ENCODE peak calls at places on chromosomes 7 and 10, in eight cellular contexts. One of them, this sample, is unnamed.

GRCh38 chr7:929311-929711 is 25.2 kb downstream of the ADAP1 start:
- DNase-seq in lower leg skin: peak
- DNase-seq in sigmoid colon: peak
- DNase-seq in Peyer's patch: no peak
- DNase-seq in transverse colon: peak
- DNase-seq in NB4: no peak
- DNase-seq in tibial nerve: no peak
- DNase-seq in heart left ventricle: no peak
- DNase-seq in this sample: no peak

GRCh38 chr7:144494355-144494754 is 90.9 kb upstream of the NOBOX start:
- DNase-seq in lower leg skin: no peak
- DNase-seq in sigmoid colon: no peak
- DNase-seq in Peyer's patch: no peak
- DNase-seq in transverse colon: no peak
- DNase-seq in NB4: no peak
- DNase-seq in tibial nerve: no peak
- DNase-seq in heart left ventricle: no peak
- DNase-seq in this sample: no peak

GRCh38 chr10:35276918-35277317 is 59.4 kb upstream of the CCNY start:
- DNase-seq in lower leg skin: no peak
- DNase-seq in sigmoid colon: no peak
- DNase-seq in Peyer's patch: no peak
- DNase-seq in transverse colon: no peak
- DNase-seq in NB4: no peak
- DNase-seq in tibial nerve: no peak
- DNase-seq in heart left ventricle: no peak
- DNase-seq in this sample: no peak

GRCh38 chr10:49610015-49610734 is at the start of gene SLC18A3:
- DNase-seq in lower leg skin: peak
- DNase-seq in sigmoid colon: peak
- DNase-seq in Peyer's patch: peak
- DNase-seq in transverse colon: no peak
- DNase-seq in NB4: no peak
- DNase-seq in tibial nerve: no peak
- DNase-seq in heart left ventricle: no peak
- DNase-seq in this sample: no peak

GRCh38 chr10:84352251-84352842 is 24.0 kb downstream of the CCSER2 start:
- DNase-seq in lower leg skin: peak
- DNase-seq in sigmoid colon: peak
- DNase-seq in Peyer's patch: peak
- DNase-seq in transverse colon: peak
- DNase-seq in NB4: peak
- DNase-seq in tibial nerve: peak
- DNase-seq in heart left ventricle: peak
- DNase-seq in this sample: no peak

GRCh38 chr10:8811201-8811600 is 756.7 kb downstream of the GATA3 start:
- DNase-seq in lower leg skin: no peak
- DNase-seq in sigmoid colon: no peak
- DNase-seq in Peyer's patch: no peak
- DNase-seq in transverse colon: no peak
- DNase-seq in NB4: no peak
- DNase-seq in tibial nerve: no peak
- DNase-seq in heart left ventricle: no peak
- DNase-seq in this sample: no peak

GRCh38 chr7:68511281-68511680 is 1087.0 kb upstream of the AUTS2 start:
- DNase-seq in lower leg skin: peak
- DNase-seq in sigmoid colon: no peak
- DNase-seq in Peyer's patch: no peak
- DNase-seq in transverse colon: no peak
- DNase-seq in NB4: no peak
- DNase-seq in tibial nerve: no peak
- DNase-seq in heart left ventricle: no peak
- DNase-seq in this sample: no peak

GRCh38 chr7:72337822-72338167 is 74.3 kb downstream of the CALN1 start:
- DNase-seq in lower leg skin: no peak
- DNase-seq in sigmoid colon: no peak
- DNase-seq in Peyer's patch: no peak
- DNase-seq in transverse colon: no peak
- DNase-seq in NB4: no peak
- DNase-seq in tibial nerve: no peak
- DNase-seq in heart left ventricle: no peak
- DNase-seq in this sample: no peak

GRCh38 chr10:80158598-80159127 is 26.1 kb downstream of the PLAC9 start:
- DNase-seq in lower leg skin: peak
- DNase-seq in sigmoid colon: peak
- DNase-seq in Peyer's patch: peak
- DNase-seq in transverse colon: peak
- DNase-seq in NB4: peak
- DNase-seq in tibial nerve: peak
- DNase-seq in heart left ventricle: peak
- DNase-seq in this sample: peak
- TF ChIP-seq POLR2A in lower leg skin: no peak
- TF ChIP-seq POLR2A in sigmoid colon: no peak
- TF ChIP-seq POLR2A in Peyer's patch: no peak
- TF ChIP-seq POLR2A in transverse colon: no peak
- TF ChIP-seq POLR2A in NB4: no peak
- TF ChIP-seq POLR2A in tibial nerve: no peak
- TF ChIP-seq POLR2A in heart left ventricle: no peak
- TF ChIP-seq POLR2A in this sample: no peak

GRCh38 chr10:19762026-19762425 is 54.2 kb upstream of the PLXDC2 start:
- DNase-seq in lower leg skin: no peak
- DNase-seq in sigmoid colon: no peak
- DNase-seq in Peyer's patch: no peak
- DNase-seq in transverse colon: no peak
- DNase-seq in NB4: no peak
- DNase-seq in tibial nerve: no peak
- DNase-seq in heart left ventricle: no peak
- DNase-seq in this sample: no peak
- TF ChIP-seq POLR2A in lower leg skin: no peak
- TF ChIP-seq POLR2A in sigmoid colon: no peak
- TF ChIP-seq POLR2A in Peyer's patch: no peak
- TF ChIP-seq POLR2A in transverse colon: no peak
- TF ChIP-seq POLR2A in NB4: no peak
- TF ChIP-seq POLR2A in tibial nerve: no peak
- TF ChIP-seq POLR2A in heart left ventricle: no peak
- TF ChIP-seq POLR2A in this sample: no peak

GRCh38 chr10:44959243-44960097 is at the start of gene RASSF4:
- DNase-seq in lower leg skin: peak
- DNase-seq in sigmoid colon: peak
- DNase-seq in Peyer's patch: peak
- DNase-seq in transverse colon: peak
- DNase-seq in NB4: peak
- DNase-seq in tibial nerve: peak
- DNase-seq in heart left ventricle: peak
- DNase-seq in this sample: peak

GRCh38 chr10:44958897-44959242 is 732 bp upstream of the RASSF4 start:
- DNase-seq in lower leg skin: no peak
- DNase-seq in sigmoid colon: no peak
- DNase-seq in Peyer's patch: no peak
- DNase-seq in transverse colon: no peak
- DNase-seq in NB4: no peak
- DNase-seq in tibial nerve: no peak
- DNase-seq in heart left ventricle: no peak
- DNase-seq in this sample: no peak

GRCh38 chr10:44956717-44957706 is 2.6 kb upstream of the RASSF4 start:
- DNase-seq in lower leg skin: no peak
- DNase-seq in sigmoid colon: peak
- DNase-seq in Peyer's patch: no peak
- DNase-seq in transverse colon: no peak
- DNase-seq in NB4: no peak
- DNase-seq in tibial nerve: no peak
- DNase-seq in heart left ventricle: no peak
- DNase-seq in this sample: no peak

GRCh38 chr10:44960098-44960480 is 487 bp downstream of the RASSF4 start:
- DNase-seq in lower leg skin: no peak
- DNase-seq in sigmoid colon: no peak
- DNase-seq in Peyer's patch: no peak
- DNase-seq in transverse colon: no peak
- DNase-seq in NB4: no peak
- DNase-seq in tibial nerve: no peak
- DNase-seq in heart left ventricle: no peak
- DNase-seq in this sample: no peak

DNA sequence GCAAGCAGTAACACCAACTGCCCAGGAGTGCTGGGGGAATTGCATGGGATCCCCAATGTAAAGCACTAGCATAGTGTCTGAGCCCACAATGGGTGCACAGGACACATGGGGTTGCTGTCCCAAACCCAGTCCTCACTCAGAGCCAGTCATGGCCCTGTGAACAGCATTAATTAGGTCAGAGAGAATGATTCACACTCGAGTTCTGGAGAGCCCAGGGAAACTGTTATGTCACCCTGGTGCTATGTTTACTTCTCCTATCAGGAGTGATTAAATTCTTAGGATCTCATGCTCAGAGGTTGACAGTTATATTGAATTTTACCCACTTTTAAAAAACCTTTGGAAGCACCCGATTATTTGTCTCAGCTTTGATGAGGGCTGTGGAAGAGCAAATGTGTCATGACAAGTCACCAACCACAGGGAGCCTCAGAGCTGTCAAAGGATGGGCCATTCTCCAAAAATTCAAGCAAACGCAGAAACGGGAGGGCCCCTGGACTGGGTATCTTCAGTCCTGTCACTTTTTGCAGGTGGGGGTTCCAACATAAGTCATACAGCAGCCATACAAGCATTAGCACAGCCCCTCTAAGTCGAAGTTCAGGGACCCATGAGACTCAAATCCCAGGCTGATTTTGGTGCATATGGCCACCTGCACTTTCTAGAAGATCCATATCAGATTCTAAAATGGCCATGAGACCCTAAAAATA is 1.3 kb upstream of the RASSF4 start:
- DNase-seq in lower leg skin: peak
- DNase-seq in sigmoid colon: peak
- DNase-seq in Peyer's patch: peak
- DNase-seq in transverse colon: no peak
- DNase-seq in NB4: no peak
- DNase-seq in tibial nerve: no peak
- DNase-seq in heart left ventricle: peak
- DNase-seq in this sample: no peak
- TF ChIP-seq POLR2A in lower leg skin: no peak
- TF ChIP-seq POLR2A in sigmoid colon: no peak
- TF ChIP-seq POLR2A in Peyer's patch: no peak
- TF ChIP-seq POLR2A in transverse colon: no peak
- TF ChIP-seq POLR2A in NB4: no peak
- TF ChIP-seq POLR2A in tibial nerve: no peak
- TF ChIP-seq POLR2A in heart left ventricle: no peak
- TF ChIP-seq POLR2A in this sample: no peak

DNA sequence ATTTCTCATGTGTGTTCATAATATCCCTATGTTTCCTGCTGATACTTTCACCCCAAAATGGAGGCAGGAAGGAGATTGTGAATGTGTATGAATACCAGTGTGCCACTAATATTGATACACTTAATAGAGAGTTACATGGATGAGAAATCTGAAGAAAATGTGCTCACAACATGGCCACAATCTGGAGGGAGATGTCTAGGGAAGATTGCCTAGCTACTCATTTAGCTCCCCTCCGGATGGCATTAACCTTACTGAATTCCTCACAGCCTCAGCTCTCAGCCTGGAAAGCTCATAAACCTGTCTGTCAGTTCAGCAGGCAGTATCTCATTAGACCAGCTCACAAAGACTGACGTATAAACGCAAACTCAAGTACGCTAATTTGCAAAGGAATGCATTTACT is 23.4 kb upstream of the DMTF1 start:
- DNase-seq in lower leg skin: no peak
- DNase-seq in sigmoid colon: no peak
- DNase-seq in Peyer's patch: no peak
- DNase-seq in transverse colon: no peak
- DNase-seq in NB4: no peak
- DNase-seq in tibial nerve: no peak
- DNase-seq in heart left ventricle: no peak
- DNase-seq in this sample: no peak
- TF ChIP-seq POLR2A in lower leg skin: no peak
- TF ChIP-seq POLR2A in sigmoid colon: no peak
- TF ChIP-seq POLR2A in Peyer's patch: no peak
- TF ChIP-seq POLR2A in transverse colon: no peak
- TF ChIP-seq POLR2A in NB4: no peak
- TF ChIP-seq POLR2A in tibial nerve: no peak
- TF ChIP-seq POLR2A in heart left ventricle: no peak
- TF ChIP-seq POLR2A in this sample: no peak

GRCh38 chr10:63522129-63522687 is 1.0 kb downstream of the REEP3 start:
- DNase-seq in lower leg skin: no peak
- DNase-seq in sigmoid colon: no peak
- DNase-seq in Peyer's patch: peak
- DNase-seq in transverse colon: no peak
- DNase-seq in NB4: no peak
- DNase-seq in tibial nerve: no peak
- DNase-seq in heart left ventricle: no peak
- DNase-seq in this sample: no peak

GRCh38 chr10:63523015-63523414 is 1.8 kb downstream of the REEP3 start:
- DNase-seq in lower leg skin: no peak
- DNase-seq in sigmoid colon: no peak
- DNase-seq in Peyer's patch: no peak
- DNase-seq in transverse colon: no peak
- DNase-seq in NB4: no peak
- DNase-seq in tibial nerve: no peak
- DNase-seq in heart left ventricle: no peak
- DNase-seq in this sample: no peak

GRCh38 chr10:63520463-63521388 is 475 bp upstream of the REEP3 start:
- DNase-seq in lower leg skin: peak
- DNase-seq in sigmoid colon: peak
- DNase-seq in Peyer's patch: peak
- DNase-seq in transverse colon: peak
- DNase-seq in NB4: peak
- DNase-seq in tibial nerve: no peak
- DNase-seq in heart left ventricle: peak
- DNase-seq in this sample: peak

GRCh38 chr10:63518690-63519288 is 2.4 kb upstream of the REEP3 start:
- DNase-seq in lower leg skin: no peak
- DNase-seq in sigmoid colon: no peak
- DNase-seq in Peyer's patch: no peak
- DNase-seq in transverse colon: no peak
- DNase-seq in NB4: no peak
- DNase-seq in tibial nerve: no peak
- DNase-seq in heart left ventricle: no peak
- DNase-seq in this sample: no peak

GRCh38 chr10:63521389-63522128 is at the start of gene REEP3:
- DNase-seq in lower leg skin: peak
- DNase-seq in sigmoid colon: peak
- DNase-seq in Peyer's patch: peak
- DNase-seq in transverse colon: peak
- DNase-seq in NB4: peak
- DNase-seq in tibial nerve: peak
- DNase-seq in heart left ventricle: peak
- DNase-seq in this sample: peak
- TF ChIP-seq POLR2A in lower leg skin: no peak
- TF ChIP-seq POLR2A in sigmoid colon: no peak
- TF ChIP-seq POLR2A in Peyer's patch: no peak
- TF ChIP-seq POLR2A in transverse colon: peak
- TF ChIP-seq POLR2A in NB4: peak
- TF ChIP-seq POLR2A in tibial nerve: no peak
- TF ChIP-seq POLR2A in heart left ventricle: no peak
- TF ChIP-seq POLR2A in this sample: no peak